ENCODE peak calls at places on chromosomes 4 and X, in four cellular contexts. N, R, I and M are unnamed samples. For H3K27me3, the result is how much of the 10 kb centered on the place peaks cover.

GRCh38 chrX:133414399-133415275 is 652 bp downstream of the GPC4 start:
- DNase-seq in I (peak), N (peak), R (no peak), M (no peak)

GRCh38 chr4:185792384-185793146 is 19.4 kb downstream of the SORBS2 start:
- DNase-seq in I (no peak), N (no peak), R (no peak), M (no peak)

GRCh38 chrX:68183612-68184214 is 249.6 kb downstream of the OPHN1 start:
- DNase-seq in R (peak), N (no peak), I (peak), M (no peak)

GRCh38 chrX:87517571-87518141 is at the start of gene KLHL4:
- DNase-seq in I (no peak), N (peak), R (peak), M (no peak)

GRCh38 chr4:3045500-3045850 is 28.9 kb downstream of the HTT-AS start:
- DNase-seq in N (no peak), R (peak), I (no peak), M (no peak)

GRCh38 chrX:143017272-143017671 is 8.5 kb upstream of the SPANXN4 start:
- DNase-seq in R (no peak), N (no peak), I (no peak), M (no peak)

GRCh38 chrX:81202413-81202794 is 502 bp downstream of the SH3BGRL start:
- DNase-seq in R (peak), I (no peak), N (no peak), M (no peak)

GRCh38 chr4:165540206-165540865 is 161.5 kb downstream of the CPE start:
- DNase-seq in I (no peak), R (no peak), N (no peak), M (no peak)

GRCh38 chr4:114998316-114998715 is 115.1 kb downstream of the NDST4 start:
- DNase-seq in N (no peak), R (no peak), I (no peak), M (no peak)

GRCh38 chr4:33482773-33483172 is 2761.5 kb downstream of the ARAP2 start:
- DNase-seq in N (no peak), I (no peak), R (no peak), M (no peak)

GRCh38 chrX:9312922-9313867 is 151.7 kb upstream of the TBL1X start:
- DNase-seq in N (peak), R (peak), I (peak), M (no peak)

GRCh38 chr4:77818077-77818666 is 996 bp downstream of the CNOT6L start:
- DNase-seq in I (peak), R (peak), N (peak), M (peak)

GRCh38 chr4:120209706-120210105 is 143.1 kb upstream of the MAD2L1 start:
- DNase-seq in N (no peak), R (peak), I (no peak), M (no peak)

GRCh38 chr4:16916719-16917337 is 18.4 kb upstream of the LDB2 start:
- DNase-seq in R (peak), N (no peak), I (peak), M (peak)

GRCh38 chrX:140034916-140035315 is 69.6 kb upstream of the CXorf66 start:
- DNase-seq in N (no peak), I (peak), R (peak), M (no peak)

GRCh38 chr4:81410695-81411094 is 61.0 kb downstream of the RASGEF1B start:
- DNase-seq in R (no peak), I (no peak), N (no peak), M (no peak)

GRCh38 chr4:160928482-160928881 is 1235.3 kb downstream of the FSTL5 start:
- DNase-seq in I (no peak), R (no peak), N (no peak), M (no peak)

GRCh38 chrX:131288738-131289511 is at the start of gene IGSF1:
- DNase-seq in R (peak), N (peak), I (peak), M (no peak)

GRCh38 chr4:138047290-138047689 is 194.9 kb downstream of the SLC7A11 start:
- DNase-seq in R (no peak), I (no peak), N (no peak), M (no peak)

GRCh38 chr4:30866907-30867306 is 146.7 kb downstream of the PCDH7 start:
- DNase-seq in N (no peak), I (no peak), R (no peak), M (no peak)

GRCh38 chrX:47172971-47173792 is 20.4 kb upstream of the UBA1 start:
- DNase-seq in N (no peak), I (no peak), R (no peak), M (no peak)
- TF ChIP-seq EP300 in N (no peak), I (no peak), R (no peak), M (no peak)

GRCh38 chrX:121258545-121258944 is 211.1 kb downstream of the GLUD2 start:
- DNase-seq in R (no peak), I (no peak), N (no peak), M (no peak)
- H3K27me3 ChIP-seq in R (under half), I (under half), N (under half), M (under half)

GRCh38 chrX:15356444-15356843 is 21.1 kb upstream of the PIGA start:
- DNase-seq in R (no peak), N (no peak), I (no peak), M (no peak)
- TF ChIP-seq EP300 in R (no peak), N (no peak), I (no peak), M (no peak)

DNA sequence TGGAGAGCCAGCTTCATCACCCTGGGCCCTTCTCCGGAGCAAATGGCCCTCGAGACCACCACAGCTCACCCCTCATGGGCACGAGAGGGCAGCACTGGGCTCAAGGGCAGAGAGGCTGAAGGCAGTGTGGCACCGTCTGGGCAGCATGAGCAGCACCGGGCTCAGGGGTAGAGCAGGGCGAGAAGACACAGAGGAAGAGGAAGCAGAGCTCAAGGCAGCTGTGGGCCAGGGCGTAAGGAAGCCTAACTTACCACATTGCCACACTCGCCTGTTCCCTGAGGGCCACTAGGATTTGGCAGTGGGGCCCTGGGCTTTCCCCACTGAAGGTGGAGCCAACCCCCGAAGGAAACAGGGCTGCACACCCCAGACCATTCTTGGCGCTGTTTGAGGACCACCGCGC is 15.5 kb downstream of the ZNF185 start:
- DNase-seq in R (no peak), N (no peak), I (no peak), M (no peak)
- H3K27me3 ChIP-seq in R (under half), N (under half), I (under half), M (under half)

GRCh38 chrX:48918644-48919340 is at the start of gene PIM2:
- DNase-seq in I (peak), N (peak), R (peak), M (peak)
- TF ChIP-seq EP300 in I (no peak), N (no peak), R (no peak), M (no peak)

GRCh38 chrX:108735680-108736508 is 469 bp downstream of the IRS4 start:
- DNase-seq in N (peak), I (peak), R (no peak), M (no peak)

GRCh38 chrX:108735087-108735679 is 1.2 kb downstream of the IRS4 start:
- DNase-seq in N (peak), I (peak), R (no peak), M (peak)

GRCh38 chrX:108740299-108740774 is 4.0 kb upstream of the IRS4 start:
- DNase-seq in I (no peak), R (no peak), N (no peak), M (no peak)

GRCh38 chrX:108736509-108737479 is at the start of gene IRS4:
- DNase-seq in R (no peak), N (peak), I (peak), M (no peak)

DNA sequence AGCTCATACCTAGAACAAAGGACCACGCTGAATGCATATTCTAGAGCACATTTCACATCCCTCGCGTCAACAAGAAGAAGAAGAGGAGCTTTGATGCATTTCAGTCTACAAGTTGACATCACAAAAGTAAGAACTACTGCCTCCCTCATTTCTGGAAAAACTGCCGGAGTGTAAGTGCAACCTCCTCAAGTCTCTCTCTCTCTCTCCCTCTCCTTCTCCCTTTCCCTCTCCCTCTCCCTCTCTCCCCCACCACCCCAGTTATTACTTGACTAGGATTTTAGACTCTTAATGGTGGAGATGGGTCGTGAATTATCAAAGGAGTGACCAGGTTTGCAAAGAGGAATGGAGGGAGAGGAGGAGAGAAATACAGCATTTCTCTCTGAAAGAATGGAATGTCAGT is 1.4 kb upstream of the IRS4 start:
- DNase-seq in R (no peak), I (no peak), N (no peak), M (no peak)
- H3K27me3 ChIP-seq in R (under half), I (half or more), N (under half), M (under half)

DNA sequence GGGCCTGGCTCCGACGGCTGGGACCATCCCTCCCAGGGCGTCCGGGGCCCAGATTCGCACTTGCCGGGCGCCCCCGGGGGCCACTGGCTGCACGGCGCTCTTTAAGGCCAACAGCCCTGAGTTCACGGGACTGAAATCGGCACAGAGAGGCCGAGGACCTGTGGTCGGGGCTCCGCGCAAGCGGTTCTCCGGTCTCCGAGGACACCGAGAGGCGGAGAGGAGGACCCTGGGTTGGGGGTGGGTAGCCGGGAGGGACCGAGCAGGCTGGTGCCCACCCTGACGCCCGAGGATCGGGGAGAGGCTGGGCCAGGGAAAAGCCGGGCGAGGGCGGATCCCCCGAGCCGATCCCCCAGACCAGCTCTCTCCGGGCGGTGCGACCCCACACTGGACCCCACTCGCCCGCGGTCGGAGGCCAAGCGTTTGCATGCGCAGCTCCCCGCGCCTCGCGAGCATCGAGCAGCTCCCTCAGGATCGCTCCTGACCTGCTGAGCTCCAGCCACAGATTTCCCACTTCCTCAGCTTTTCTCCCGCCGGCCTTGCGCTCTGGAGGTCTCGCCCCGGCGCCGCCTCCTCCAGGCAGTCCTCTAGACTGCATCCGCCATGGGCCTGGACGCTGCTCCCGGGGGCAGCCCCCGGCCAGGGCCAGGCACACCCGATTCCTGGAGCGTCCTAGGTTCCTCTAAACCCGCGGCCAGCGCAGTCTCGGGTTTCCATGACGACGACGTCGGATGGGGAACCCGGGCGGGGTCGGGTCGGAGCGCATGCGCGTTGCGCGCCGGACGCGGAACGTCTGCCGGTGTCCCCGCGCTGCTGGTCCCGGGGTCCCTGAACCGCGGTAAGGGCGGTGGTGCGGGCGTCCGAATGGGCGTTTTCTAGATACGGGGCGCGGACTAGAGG is 17.6 kb upstream of the NAT8L start:
- DNase-seq in R (peak), N (peak), I (peak), M (peak)
- TF ChIP-seq EP300 in R (no peak), N (no peak), I (no peak), M (no peak)

GRCh38 chrX:47752685-47753084 is 84.0 kb upstream of the ZNF81 start:
- DNase-seq in R (peak), N (no peak), I (no peak), M (no peak)
- H3K27me3 ChIP-seq in R (under half), N (under half), I (under half), M (under half)

GRCh38 chr4:150248181-150248580 is 169.9 kb downstream of the DCLK2 start:
- DNase-seq in I (no peak), N (no peak), R (peak), M (no peak)

GRCh38 chr4:150242820-150243458 is 164.7 kb downstream of the DCLK2 start:
- DNase-seq in N (peak), I (peak), R (peak), M (no peak)

GRCh38 chr4:150240011-150240410 is 161.8 kb downstream of the DCLK2 start:
- DNase-seq in I (no peak), R (no peak), N (no peak), M (no peak)

GRCh38 chr4:150243932-150244331 is 165.7 kb downstream of the DCLK2 start:
- DNase-seq in N (no peak), R (no peak), I (no peak), M (no peak)

DNA sequence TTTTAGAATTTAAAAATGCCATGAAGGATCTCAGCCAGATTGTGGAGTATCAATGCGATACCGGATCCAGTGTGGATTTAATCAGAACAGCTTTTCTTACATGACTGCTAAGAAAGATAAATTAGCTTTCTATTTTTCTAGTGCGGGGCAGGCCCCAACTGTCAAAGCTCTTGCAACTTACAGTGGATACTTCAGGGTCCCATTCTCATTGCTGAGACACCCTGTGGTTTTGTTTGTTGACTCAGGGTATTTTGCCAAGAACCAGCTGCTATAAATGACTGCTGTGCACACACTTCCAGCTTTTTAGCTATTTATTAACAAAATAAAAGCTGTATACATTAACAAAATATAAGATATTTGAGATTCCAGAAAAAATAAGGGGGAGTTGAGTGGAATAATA is 166.4 kb downstream of the DCLK2 start:
- DNase-seq in I (no peak), N (no peak), R (no peak), M (no peak)
- TF ChIP-seq EP300 in I (no peak), N (no peak), R (no peak), M (no peak)